ENCODE peak calls at places on chromosomes 5 and 9, in four cellular contexts. D, W, L and X are unnamed samples.

GRCh38 chr5:82174128-82174918 is 103.8 kb downstream of the RPS23 start:
- DNase-seq in D (peak), W (peak), L (peak), X (peak)

GRCh38 chr9:134335490-134336173 is 9.4 kb downstream of the RXRA start:
- DNase-seq in D (no peak), W (no peak), L (no peak), X (no peak)

GRCh38 chr5:181203842-181204560 is 995 bp downstream of the TRIM7 start:
- DNase-seq in D (no peak), W (no peak), L (no peak), X (no peak)

GRCh38 chr9:127661342-127661741 is 45.4 kb upstream of the CFAP157 start:
- DNase-seq in D (no peak), W (peak), L (peak), X (no peak)

GRCh38 chr9:33140406-33141360 is 26.5 kb downstream of the B4GALT1 start:
- DNase-seq in D (no peak), W (no peak), L (no peak), X (no peak)

GRCh38 chr9:70477146-70477745 is 62.8 kb upstream of the KLF9 start:
- DNase-seq in D (peak), W (peak), L (no peak), X (no peak)

GRCh38 chr9:116718111-116718510 is 31.0 kb downstream of the TRIM32 start:
- DNase-seq in D (no peak), W (no peak), L (no peak), X (no peak)

GRCh38 chr9:97535771-97536170 is 34.3 kb downstream of the TMOD1 start:
- DNase-seq in D (no peak), W (no peak), L (no peak), X (no peak)

GRCh38 chr5:169710675-169711074 is 73.6 kb downstream of the DOCK2 start:
- DNase-seq in D (no peak), W (no peak), L (no peak), X (no peak)

GRCh38 chr9:121880343-121880742 is 212.8 kb downstream of the TTLL11 start:
- DNase-seq in D (no peak), W (no peak), L (no peak), X (no peak)